ENCODE peak calls at places on chromosomes 3 and 15, in nine cellular contexts. O is mucosa of descending colon, R is Caco-2, G is PC-9, N is tibial artery, I is aorta, H is kidney, J is uterus, U is astrocyte. M is an unnamed sample. For H3K4me1, the result is how much of the 10 kb centered on the place peaks cover.

GRCh38 chr3:182124187-182124586 is 412.5 kb downstream of the SOX2 start:
- DNase-seq in O (no peak), R (no peak), G (no peak), N (no peak), I (no peak), H (no peak), J (no peak), U (no peak), M (no peak)

GRCh38 chr3:170037463-170038433 is at the start of gene GPR160:
- DNase-seq in O (peak), R (peak), G (peak), N (peak), I (peak), H (peak), J (peak), U (no peak), M (peak)

GRCh38 chr3:37054370-37054769 is 61.1 kb downstream of the MLH1 start:
- DNase-seq in O (no peak), R (no peak), G (no peak), N (no peak), I (no peak), H (no peak), J (no peak), U (peak), M (peak)

GRCh38 chr3:133152821-133153220 is 114.6 kb downstream of the TMEM108 start:
- DNase-seq in O (no peak), R (no peak), G (no peak), N (no peak), I (no peak), H (no peak), J (no peak), U (no peak), M (no peak)

GRCh38 chr3:58962040-58962651 is 87.7 kb downstream of the CFAP20DC start:
- DNase-seq in O (no peak), R (no peak), G (no peak), N (no peak), I (no peak), H (no peak), J (no peak), U (peak), M (peak)

GRCh38 chr15:39704684-39705083 is 78.0 kb downstream of the FSIP1 start:
- DNase-seq in O (no peak), R (no peak), G (no peak), N (no peak), I (no peak), H (no peak), J (no peak), U (peak), M (peak)

GRCh38 chr3:63973406-63973805 is 49.9 kb downstream of the PSMD6 start:
- DNase-seq in O (no peak), R (no peak), G (no peak), N (no peak), I (no peak), H (no peak), J (no peak), U (no peak), M (no peak)

GRCh38 chr3:110773413-110773954 is 298.1 kb upstream of the NECTIN3 start:
- DNase-seq in O (no peak), R (peak), G (no peak), N (no peak), I (no peak), H (no peak), J (no peak), U (peak), M (peak)

GRCh38 chr3:167882057-167882667 is 146.6 kb downstream of the SERPINI1 start:
- DNase-seq in O (no peak), R (no peak), G (no peak), N (no peak), I (no peak), H (no peak), J (no peak), U (peak), M (peak)

GRCh38 chr15:75578948-75579908 is at the start of gene PTPN9:
- DNase-seq in O (peak), R (peak), G (peak), N (peak), I (peak), H (peak), J (peak), U (peak), M (peak)

GRCh38 chr3:171679011-171679492 is 131.2 kb downstream of the PLD1 start:
- DNase-seq in O (no peak), R (peak), G (no peak), N (no peak), I (no peak), H (no peak), J (no peak), U (no peak), M (no peak)

GRCh38 chr3:183812746-183813445 is 12.5 kb downstream of the MAP6D1 start:
- DNase-seq in O (no peak), R (no peak), G (no peak), N (no peak), I (peak), H (no peak), J (no peak), U (no peak), M (no peak)

GRCh38 chr3:50257990-50258389 is 11.0 kb upstream of the SEMA3B start:
- DNase-seq in O (no peak), R (no peak), G (no peak), N (no peak), I (no peak), H (no peak), J (no peak), U (no peak), M (no peak)

GRCh38 chr3:43286886-43287301 is 554 bp downstream of the SNRK start:
- DNase-seq in O (no peak), R (no peak), G (no peak), N (no peak), I (no peak), H (no peak), J (no peak), U (peak), M (peak)

GRCh38 chr3:71247948-71248315 is 335.6 kb downstream of the FOXP1 start:
- DNase-seq in O (no peak), R (no peak), G (no peak), N (no peak), I (no peak), H (no peak), J (no peak), U (no peak), M (no peak)

GRCh38 chr3:52231502-52232278 is 6.2 kb upstream of the TLR9 start:
- DNase-seq in O (peak), R (no peak), G (peak), N (peak), I (peak), H (no peak), J (peak), U (no peak), M (peak)

GRCh38 chr3:131555456-131555855 is 52.7 kb upstream of the MRPL3 start:
- DNase-seq in O (no peak), R (no peak), G (no peak), N (no peak), I (no peak), H (no peak), J (no peak), U (peak), M (no peak)

GRCh38 chr15:59074607-59075006 is 30.3 kb upstream of the CCNB2 start:
- DNase-seq in O (no peak), R (no peak), G (no peak), N (no peak), I (no peak), H (no peak), J (no peak), U (no peak), M (no peak)

GRCh38 chr3:106302451-106303221 is 433.8 kb upstream of the CBLB start:
- DNase-seq in O (no peak), R (no peak), G (no peak), N (no peak), I (no peak), H (no peak), J (no peak), U (no peak), M (no peak)

GRCh38 chr15:38271895-38272294 is 19.3 kb downstream of the SPRED1 start:
- DNase-seq in O (no peak), R (no peak), G (no peak), N (no peak), I (no peak), H (no peak), J (no peak), U (no peak), M (no peak)

GRCh38 chr3:70824078-70824477 is 511.6 kb upstream of the MDFIC2 start:
- DNase-seq in O (no peak), R (no peak), G (no peak), N (peak), I (no peak), H (no peak), J (no peak), U (peak), M (peak)

GRCh38 chr3:160667452-160667851 is 9.5 kb upstream of the ARL14 start:
- DNase-seq in O (no peak), R (peak), G (peak), N (no peak), I (no peak), H (no peak), J (no peak), U (peak), M (peak)

GRCh38 chr3:188076176-188076575 is 77.8 kb upstream of the LPP start:
- DNase-seq in O (no peak), R (no peak), G (no peak), N (peak), I (no peak), H (no peak), J (peak), U (no peak), M (no peak)

GRCh38 chr3:20406621-20407020 is 220.6 kb upstream of the SGO1 start:
- DNase-seq in O (no peak), R (no peak), G (no peak), N (no peak), I (no peak), H (no peak), J (no peak), U (no peak), M (peak)

GRCh38 chr3:31485206-31485605 is 47.5 kb upstream of the STT3B start:
- DNase-seq in O (no peak), R (no peak), G (no peak), N (no peak), I (no peak), H (no peak), J (no peak), U (no peak), M (no peak)

GRCh38 chr3:113405180-113405579 is 36.1 kb downstream of the CFAP44 start:
- DNase-seq in O (no peak), R (no peak), G (no peak), N (no peak), I (no peak), H (no peak), J (no peak), U (peak), M (peak)

GRCh38 chr3:190596341-190597285 is 82.7 kb downstream of the IL1RAP start:
- DNase-seq in O (no peak), R (no peak), G (no peak), N (no peak), I (no peak), H (no peak), J (no peak), U (peak), M (peak)

GRCh38 chr15:29920515-29920914 is 98.2 kb upstream of the TJP1 start:
- DNase-seq in O (no peak), R (peak), G (peak), N (no peak), I (no peak), H (peak), J (peak), U (peak), M (peak)

GRCh38 chr15:65835452-65835851 is 33.8 kb upstream of the RAB11A start:
- DNase-seq in O (no peak), R (no peak), G (no peak), N (no peak), I (no peak), H (no peak), J (no peak), U (no peak), M (peak)

GRCh38 chr3:18752273-18752934 is 327.3 kb upstream of the SATB1 start:
- DNase-seq in O (no peak), R (no peak), G (no peak), N (no peak), I (no peak), H (no peak), J (no peak), U (no peak), M (no peak)
- H3K4me1 ChIP-seq in O (under half), R (under half), G (under half), N (under half), I (under half), H (under half), J (under half), U (under half), M (under half)

GRCh38 chr3:56917337-56917697 is 115.6 kb upstream of the ARHGEF3 start:
- DNase-seq in O (no peak), R (no peak), G (no peak), N (no peak), I (no peak), H (no peak), J (no peak), U (no peak), M (no peak)
- H3K4me1 ChIP-seq in O (under half), R (under half), G (under half), N (under half), I (under half), H (under half), J (under half), U (under half), M (under half)

DNA sequence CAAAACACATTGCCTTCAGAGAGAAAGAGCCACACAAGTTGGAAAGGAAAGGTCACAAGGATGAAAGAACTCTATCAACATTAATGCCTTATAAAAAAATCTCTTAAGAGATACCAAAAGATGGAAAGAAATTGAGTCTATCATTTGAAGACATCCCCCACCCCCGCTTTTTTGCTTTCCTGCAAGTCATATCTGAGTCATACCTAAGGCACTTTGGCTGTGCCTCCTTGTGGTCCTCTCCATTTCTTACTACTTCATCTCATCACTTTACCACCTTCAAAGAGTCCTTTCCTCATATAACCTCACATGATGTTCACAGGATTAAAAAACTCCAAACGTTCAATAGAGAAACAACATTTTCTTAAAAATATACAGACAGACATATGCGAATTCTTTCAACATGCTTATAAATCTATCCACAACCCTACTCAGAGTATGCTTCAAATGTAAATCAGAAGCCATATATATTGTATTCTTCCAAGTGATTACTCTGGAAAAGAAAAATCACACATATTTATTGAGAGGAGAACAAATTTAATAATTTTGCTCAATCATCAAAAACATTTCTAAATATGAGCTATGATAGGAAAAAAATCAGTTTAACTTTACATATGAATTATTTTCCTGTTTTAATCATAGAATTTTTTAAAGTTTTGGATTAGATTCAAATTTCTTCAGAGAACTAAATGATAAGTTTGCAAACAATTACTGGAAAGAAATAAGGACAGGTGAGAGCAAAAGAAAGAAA is 1003.9 kb upstream of the CFAP20DC start:
- DNase-seq in O (no peak), R (no peak), G (no peak), N (no peak), I (no peak), H (no peak), J (no peak), U (peak), M (peak)
- H3K4me1 ChIP-seq in O (under half), R (under half), G (under half), N (under half), I (under half), H (under half), J (under half), U (under half), M (under half)

GRCh38 chr15:92887869-92888268 is 12.3 kb upstream of the CHD2 start:
- DNase-seq in O (no peak), R (no peak), G (no peak), N (no peak), I (no peak), H (no peak), J (no peak), U (no peak), M (no peak)

GRCh38 chr15:92893200-92893599 is 6.9 kb upstream of the CHD2 start:
- DNase-seq in O (no peak), R (no peak), G (no peak), N (no peak), I (no peak), H (no peak), J (no peak), U (no peak), M (no peak)

GRCh38 chr15:92892201-92892555 is 7.9 kb upstream of the CHD2 start:
- DNase-seq in O (no peak), R (no peak), G (no peak), N (no peak), I (no peak), H (no peak), J (no peak), U (no peak), M (no peak)

GRCh38 chr15:92889390-92890113 is 10.6 kb upstream of the CHD2 start:
- DNase-seq in O (no peak), R (no peak), G (no peak), N (no peak), I (no peak), H (no peak), J (no peak), U (no peak), M (no peak)

DNA sequence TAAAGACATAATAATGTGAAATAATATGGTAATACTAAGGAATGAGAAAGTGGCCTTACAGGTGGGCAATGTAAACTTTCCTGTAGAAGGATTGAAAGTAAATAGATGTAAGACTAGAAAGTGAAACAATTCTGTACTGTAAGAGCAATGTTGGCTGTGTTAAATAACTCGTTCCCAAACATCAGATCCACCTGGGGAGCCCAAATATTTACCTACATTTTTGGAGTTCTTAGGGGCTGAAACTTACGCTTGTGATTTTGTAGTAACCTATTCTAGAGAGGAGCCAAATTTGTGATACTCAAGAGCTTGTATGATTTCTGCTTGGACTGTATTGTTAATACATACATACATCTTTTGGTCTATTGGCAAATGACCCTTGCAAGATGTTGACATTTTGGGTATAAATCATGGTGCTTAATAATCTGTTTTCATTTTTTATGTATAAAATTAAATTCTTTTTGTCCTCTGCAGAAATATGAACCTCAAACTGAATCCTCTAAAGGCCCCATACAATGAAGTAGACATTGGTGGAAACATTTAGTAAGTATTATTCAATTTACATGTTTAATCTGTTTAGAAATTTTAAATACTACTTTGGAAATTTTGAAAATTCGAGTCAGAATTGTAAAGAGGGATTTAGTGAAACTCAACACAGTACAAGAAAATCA is 8.5 kb upstream of the CHD2 start:
- DNase-seq in O (no peak), R (no peak), G (no peak), N (no peak), I (no peak), H (no peak), J (no peak), U (no peak), M (no peak)
- H3K4me1 ChIP-seq in O (under half), R (under half), G (under half), N (half or more), I (under half), H (under half), J (under half), U (under half), M (under half)

DNA sequence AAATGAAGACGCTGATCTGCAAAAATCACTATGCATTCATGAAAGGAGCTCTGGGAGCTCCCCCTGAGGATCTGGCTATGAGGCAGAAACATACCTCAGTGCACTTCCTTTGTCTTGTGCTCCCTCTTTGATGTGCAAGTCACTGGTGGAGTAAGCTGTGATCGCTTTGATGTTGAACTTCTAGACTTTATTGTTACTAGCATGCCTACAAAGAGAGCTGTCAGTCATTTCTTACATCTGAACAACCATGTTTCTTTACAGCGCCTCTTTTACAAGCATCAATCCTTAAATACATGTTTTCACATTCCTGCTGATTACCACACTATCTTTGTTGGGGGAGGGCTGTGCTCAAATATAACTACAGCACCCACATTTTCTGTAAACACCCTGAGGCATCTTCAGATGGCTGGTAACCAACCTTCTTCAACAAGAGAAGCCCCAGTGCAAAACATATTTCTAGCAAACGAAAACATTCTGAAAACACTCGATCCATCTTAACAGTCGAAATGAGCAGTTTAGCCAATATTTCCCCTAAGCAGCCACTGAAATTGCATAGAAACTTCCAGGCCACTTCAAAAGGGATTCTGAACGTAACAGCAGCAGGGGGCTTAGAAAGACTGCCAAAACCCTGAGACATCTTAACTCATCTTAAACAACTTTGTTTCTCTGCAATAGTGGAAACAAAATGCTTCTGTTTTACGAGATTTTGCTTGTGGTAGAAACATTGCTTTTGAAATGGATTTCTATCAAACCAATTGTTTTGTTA is 101.9 kb upstream of the ICE2 start:
- DNase-seq in O (no peak), R (peak), G (no peak), N (no peak), I (no peak), H (no peak), J (no peak), U (no peak), M (no peak)
- H3K4me1 ChIP-seq in O (under half), R (under half), G (under half), N (under half), I (under half), H (under half), J (under half), U (under half), M (under half)

GRCh38 chr3:23823620-23824019 is 17.9 kb downstream of the UBE2E1 start:
- DNase-seq in O (no peak), R (no peak), G (no peak), N (no peak), I (no peak), H (no peak), J (no peak), U (no peak), M (no peak)
- H3K4me1 ChIP-seq in O (under half), R (under half), G (under half), N (under half), I (under half), H (under half), J (under half), U (under half), M (under half)

GRCh38 chr15:94234300-94234699 is 2.9 kb downstream of the MCTP2 start:
- DNase-seq in O (no peak), R (no peak), G (no peak), N (no peak), I (no peak), H (no peak), J (no peak), U (no peak), M (no peak)
- H3K4me1 ChIP-seq in O (under half), R (under half), G (under half), N (under half), I (under half), H (under half), J (under half), U (under half), M (under half)

DNA sequence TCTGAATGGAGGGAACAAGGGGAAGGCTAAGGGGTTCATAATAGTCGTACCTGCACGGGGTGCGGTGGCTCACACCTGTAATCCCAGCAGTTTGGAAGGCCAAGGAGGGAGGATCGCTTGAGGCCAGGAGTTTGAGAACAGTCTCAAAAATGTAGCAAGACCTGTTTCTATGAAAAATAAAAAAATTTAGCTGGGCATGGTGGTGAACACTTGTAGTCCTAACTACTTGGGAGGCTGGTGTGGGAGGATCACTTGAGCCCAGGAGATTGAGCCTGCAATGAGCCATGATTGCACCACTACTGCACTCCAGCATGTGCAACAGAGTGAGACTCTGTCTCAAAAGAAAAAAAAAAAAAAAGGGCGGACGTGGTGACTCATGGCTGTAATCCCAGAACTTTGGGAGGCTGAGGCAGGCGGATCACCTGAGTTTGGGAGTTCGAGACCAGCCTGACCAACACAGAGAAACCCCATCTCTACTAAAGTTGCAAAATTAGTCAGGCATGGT is 17.9 kb upstream of the HDAC11 start:
- DNase-seq in O (no peak), R (no peak), G (no peak), N (no peak), I (no peak), H (no peak), J (no peak), U (no peak), M (no peak)
- H3K4me1 ChIP-seq in O (under half), R (under half), G (under half), N (under half), I (under half), H (under half), J (under half), U (under half), M (under half)

M was measured in fibroblast of lung.